ENCODE peak calls at places on chromosomes 11 and 22, in four cellular contexts. One of them, this sample, is unnamed.

GRCh38 chr11:3382613-3383275 is 3.8 kb upstream of the ZNF195 start:
- DNase-seq in CD4-positive, alpha-beta T cell: no peak
- DNase-seq in brain microvascular endothelial cell: no peak
- DNase-seq in HFFc6: no peak
- DNase-seq in this sample: no peak

GRCh38 chr22:19291218-19291579 is 320 bp downstream of the CLTCL1 start:
- DNase-seq in HFFc6: peak
- DNase-seq in brain microvascular endothelial cell: no peak
- DNase-seq in CD4-positive, alpha-beta T cell: peak
- DNase-seq in this sample: no peak

GRCh38 chr22:46668116-46668515 is 47.9 kb downstream of the GRAMD4 start:
- DNase-seq in brain microvascular endothelial cell: no peak
- DNase-seq in HFFc6: no peak
- DNase-seq in CD4-positive, alpha-beta T cell: no peak
- DNase-seq in this sample: no peak

GRCh38 chr11:43997022-43997665 is 50.6 kb upstream of the ACCSL start:
- DNase-seq in brain microvascular endothelial cell: no peak
- DNase-seq in HFFc6: no peak
- DNase-seq in CD4-positive, alpha-beta T cell: no peak
- DNase-seq in this sample: no peak

GRCh38 chr11:2888266-2888968 is 2.8 kb upstream of the CDKN1C start:
- DNase-seq in brain microvascular endothelial cell: peak
- DNase-seq in HFFc6: peak
- DNase-seq in CD4-positive, alpha-beta T cell: peak
- DNase-seq in this sample: peak

GRCh38 chr11:72189448-72190250 is 2.3 kb upstream of the FOLR1 start:
- DNase-seq in brain microvascular endothelial cell: no peak
- DNase-seq in CD4-positive, alpha-beta T cell: no peak
- DNase-seq in HFFc6: no peak
- DNase-seq in this sample: no peak

GRCh38 chr11:72573380-72573949 is 100.8 kb downstream of the PDE2A start:
- DNase-seq in HFFc6: peak
- DNase-seq in CD4-positive, alpha-beta T cell: no peak
- DNase-seq in brain microvascular endothelial cell: peak
- DNase-seq in this sample: no peak

GRCh38 chr22:22050141-22050775 is 67.7 kb upstream of the TOP3B start:
- DNase-seq in brain microvascular endothelial cell: no peak
- DNase-seq in CD4-positive, alpha-beta T cell: no peak
- DNase-seq in HFFc6: no peak
- DNase-seq in this sample: no peak

GRCh38 chr11:87819141-87819540 is 356.1 kb downstream of the RAB38 start:
- DNase-seq in brain microvascular endothelial cell: peak
- DNase-seq in HFFc6: no peak
- DNase-seq in CD4-positive, alpha-beta T cell: no peak
- DNase-seq in this sample: no peak

GRCh38 chr22:29269731-29270474 is 1.8 kb downstream of the EWSR1 start:
- DNase-seq in brain microvascular endothelial cell: no peak
- DNase-seq in HFFc6: no peak
- DNase-seq in CD4-positive, alpha-beta T cell: no peak
- DNase-seq in this sample: no peak

GRCh38 chr11:4095509-4096230 is 1.1 kb downstream of the RRM1 start:
- DNase-seq in CD4-positive, alpha-beta T cell: no peak
- DNase-seq in HFFc6: peak
- DNase-seq in brain microvascular endothelial cell: peak
- DNase-seq in this sample: peak

GRCh38 chr11:1226981-1227550 is 4.2 kb downstream of the MUC5B start:
- DNase-seq in HFFc6: no peak
- DNase-seq in brain microvascular endothelial cell: no peak
- DNase-seq in CD4-positive, alpha-beta T cell: no peak
- DNase-seq in this sample: no peak

GRCh38 chr11:27118371-27118770 is 77.8 kb downstream of the BBOX1 start:
- DNase-seq in CD4-positive, alpha-beta T cell: no peak
- DNase-seq in HFFc6: peak
- DNase-seq in brain microvascular endothelial cell: no peak
- DNase-seq in this sample: no peak

GRCh38 chr11:11215944-11216343 is 137.1 kb downstream of the CSNK2A3 start:
- DNase-seq in HFFc6: no peak
- DNase-seq in CD4-positive, alpha-beta T cell: no peak
- DNase-seq in brain microvascular endothelial cell: no peak
- DNase-seq in this sample: no peak

GRCh38 chr11:134317103-134317502 is 14.7 kb upstream of the GLB1L2 start:
- DNase-seq in brain microvascular endothelial cell: no peak
- DNase-seq in CD4-positive, alpha-beta T cell: no peak
- DNase-seq in HFFc6: no peak
- DNase-seq in this sample: no peak

GRCh38 chr11:4921796-4922195 is 2.3 kb downstream of the OR51G1 start:
- DNase-seq in CD4-positive, alpha-beta T cell: no peak
- DNase-seq in brain microvascular endothelial cell: no peak
- DNase-seq in HFFc6: no peak
- DNase-seq in this sample: no peak

GRCh38 chr11:57567512-57568329 is at the start of gene UBE2L6:
- DNase-seq in CD4-positive, alpha-beta T cell: peak
- DNase-seq in brain microvascular endothelial cell: no peak
- DNase-seq in HFFc6: peak
- DNase-seq in this sample: no peak

GRCh38 chr11:8767466-8768142 is 85.0 kb downstream of the RPL27A start:
- DNase-seq in HFFc6: peak
- DNase-seq in CD4-positive, alpha-beta T cell: no peak
- DNase-seq in brain microvascular endothelial cell: no peak
- DNase-seq in this sample: no peak

GRCh38 chr11:126137146-126137545 is 74.3 kb downstream of the RPUSD4 start:
- DNase-seq in CD4-positive, alpha-beta T cell: no peak
- DNase-seq in brain microvascular endothelial cell: no peak
- DNase-seq in HFFc6: no peak
- DNase-seq in this sample: no peak

GRCh38 chr11:111419641-111420327 is 40.7 kb upstream of the POU2AF1 start:
- DNase-seq in HFFc6: no peak
- DNase-seq in brain microvascular endothelial cell: no peak
- DNase-seq in CD4-positive, alpha-beta T cell: no peak
- DNase-seq in this sample: no peak

GRCh38 chr22:20972933-20973577 is 6.0 kb downstream of the AIFM3 start:
- DNase-seq in HFFc6: no peak
- DNase-seq in CD4-positive, alpha-beta T cell: no peak
- DNase-seq in brain microvascular endothelial cell: no peak
- DNase-seq in this sample: no peak

GRCh38 chr11:48055292-48056132 is 75.2 kb downstream of the PTPRJ start:
- DNase-seq in CD4-positive, alpha-beta T cell: peak
- DNase-seq in HFFc6: no peak
- DNase-seq in brain microvascular endothelial cell: peak
- DNase-seq in this sample: no peak

GRCh38 chr11:35725880-35726279 is 63.3 kb downstream of the TRIM44 start:
- DNase-seq in CD4-positive, alpha-beta T cell: no peak
- DNase-seq in HFFc6: peak
- DNase-seq in brain microvascular endothelial cell: peak
- DNase-seq in this sample: no peak

GRCh38 chr11:12220305-12220704 is 109.9 kb downstream of the MICAL2 start:
- DNase-seq in CD4-positive, alpha-beta T cell: no peak
- DNase-seq in brain microvascular endothelial cell: no peak
- DNase-seq in HFFc6: no peak
- DNase-seq in this sample: no peak

GRCh38 chr11:11416502-11416901 is 63.5 kb upstream of the CSNK2A3 start:
- DNase-seq in HFFc6: peak
- DNase-seq in brain microvascular endothelial cell: peak
- DNase-seq in CD4-positive, alpha-beta T cell: no peak
- DNase-seq in this sample: no peak

GRCh38 chr11:34105957-34106504 is 602 bp downstream of the NAT10 start:
- DNase-seq in HFFc6: peak
- DNase-seq in brain microvascular endothelial cell: peak
- DNase-seq in CD4-positive, alpha-beta T cell: no peak
- DNase-seq in this sample: no peak

GRCh38 chr11:123086315-123086714 is 24.4 kb upstream of the HSPA8 start:
- DNase-seq in brain microvascular endothelial cell: no peak
- DNase-seq in HFFc6: no peak
- DNase-seq in CD4-positive, alpha-beta T cell: no peak
- DNase-seq in this sample: no peak

DNA sequence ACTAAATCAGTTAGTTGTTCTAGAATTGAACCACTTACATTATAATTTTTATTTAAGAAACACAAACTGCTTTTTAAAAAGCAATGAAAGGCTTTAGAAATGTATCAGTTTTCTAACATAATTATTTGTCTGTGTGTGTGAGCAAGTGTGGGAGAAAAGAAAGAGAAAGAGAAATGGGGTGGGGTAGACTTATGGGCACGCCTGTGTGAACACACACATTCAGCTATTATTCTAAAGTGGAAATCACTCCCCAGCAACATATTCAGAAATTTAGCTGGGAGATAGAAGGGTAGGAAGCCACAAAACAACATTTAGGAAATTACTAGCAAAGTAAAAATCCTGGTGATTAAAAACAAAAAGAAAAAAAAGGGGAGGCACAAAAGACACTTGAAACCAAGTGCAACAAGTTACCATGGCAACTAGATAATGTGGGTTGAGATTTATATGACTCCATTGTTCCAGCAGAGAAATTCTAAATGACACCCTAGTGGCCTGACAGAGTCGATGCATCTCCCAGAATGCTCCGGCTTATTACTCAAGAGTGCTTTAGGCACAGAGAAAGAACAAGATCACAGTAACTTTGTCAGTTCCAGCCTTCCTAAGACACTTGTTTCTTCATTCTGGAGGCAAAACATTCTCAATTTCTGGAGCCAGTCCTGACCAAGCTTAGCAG is 444.6 kb downstream of the DLG2 start:
- DNase-seq in brain microvascular endothelial cell: peak
- DNase-seq in CD4-positive, alpha-beta T cell: no peak
- DNase-seq in HFFc6: no peak
- DNase-seq in this sample: no peak
- TF ChIP-seq CTCF in brain microvascular endothelial cell: peak
- TF ChIP-seq CTCF in CD4-positive, alpha-beta T cell: no peak
- TF ChIP-seq CTCF in HFFc6: peak
- TF ChIP-seq CTCF in this sample: peak

GRCh38 chr11:65919151-65920034 is at the start of gene DRAP1:
- DNase-seq in brain microvascular endothelial cell: peak
- DNase-seq in HFFc6: peak
- DNase-seq in CD4-positive, alpha-beta T cell: peak
- DNase-seq in this sample: peak

GRCh38 chr11:65921033-65921555 is 1.9 kb downstream of the DRAP1 start:
- DNase-seq in CD4-positive, alpha-beta T cell: no peak
- DNase-seq in HFFc6: no peak
- DNase-seq in brain microvascular endothelial cell: no peak
- DNase-seq in this sample: no peak

GRCh38 chr11:65918211-65919150 is at the start of gene C11orf68:
- DNase-seq in CD4-positive, alpha-beta T cell: peak
- DNase-seq in brain microvascular endothelial cell: no peak
- DNase-seq in HFFc6: no peak
- DNase-seq in this sample: no peak

GRCh38 chr11:65921876-65922275 is 2.6 kb downstream of the DRAP1 start:
- DNase-seq in brain microvascular endothelial cell: no peak
- DNase-seq in HFFc6: no peak
- DNase-seq in CD4-positive, alpha-beta T cell: no peak
- DNase-seq in this sample: no peak

GRCh38 chr11:65920035-65920802 is 993 bp downstream of the DRAP1 start:
- DNase-seq in brain microvascular endothelial cell: no peak
- DNase-seq in HFFc6: no peak
- DNase-seq in CD4-positive, alpha-beta T cell: no peak
- DNase-seq in this sample: no peak
- TF ChIP-seq CTCF in brain microvascular endothelial cell: no peak
- TF ChIP-seq CTCF in HFFc6: no peak
- TF ChIP-seq CTCF in CD4-positive, alpha-beta T cell: no peak
- TF ChIP-seq CTCF in this sample: no peak

DNA sequence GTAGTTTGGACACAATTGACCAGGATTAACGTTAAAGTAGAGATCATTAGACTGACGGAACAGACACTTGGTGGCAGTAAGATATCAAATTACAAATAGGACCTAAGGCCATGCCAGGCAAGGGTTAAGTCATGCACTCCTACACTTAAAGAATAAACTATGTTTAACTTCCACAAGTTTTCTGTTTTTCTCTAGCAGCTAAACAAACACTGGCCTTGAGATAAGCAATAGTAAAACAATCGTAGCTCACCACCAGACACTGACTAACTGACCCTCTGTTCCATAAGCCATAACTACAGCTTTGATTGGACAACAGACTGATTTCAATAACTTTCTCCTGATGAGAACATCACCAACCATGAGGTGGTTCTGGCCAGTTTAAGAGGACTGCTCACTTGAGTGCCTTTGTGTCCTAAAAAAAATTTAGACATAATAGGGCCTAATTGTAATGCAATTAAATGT is 2.0 kb upstream of the CEP126 start:
- DNase-seq in CD4-positive, alpha-beta T cell: no peak
- DNase-seq in HFFc6: no peak
- DNase-seq in brain microvascular endothelial cell: peak
- DNase-seq in this sample: no peak
- TF ChIP-seq CTCF in CD4-positive, alpha-beta T cell: no peak
- TF ChIP-seq CTCF in HFFc6: no peak
- TF ChIP-seq CTCF in brain microvascular endothelial cell: no peak
- TF ChIP-seq CTCF in this sample: no peak

GRCh38 chr11:114598461-114598860 is 2.9 kb upstream of the NXPE4 start:
- DNase-seq in brain microvascular endothelial cell: no peak
- DNase-seq in CD4-positive, alpha-beta T cell: no peak
- DNase-seq in HFFc6: no peak
- DNase-seq in this sample: no peak
- TF ChIP-seq CTCF in brain microvascular endothelial cell: no peak
- TF ChIP-seq CTCF in CD4-positive, alpha-beta T cell: no peak
- TF ChIP-seq CTCF in HFFc6: no peak
- TF ChIP-seq CTCF in this sample: no peak

This sample was measured in AG09319.